ENCODE peak calls at places on chromosome 15, in six cellular contexts. G is GM12878, X is HCT116, N is K562, L is HepG2, M is H1. Q is an unnamed sample. For H3K4me1, the result is how much of the 10 kb centered on the place peaks cover.

GRCh38 chr15:66855039-66855438 is 153.0 kb downstream of the SMAD6 start:
- DNase-seq in G (no peak), X (no peak), N (no peak), L (no peak), M (no peak), Q (no peak)

GRCh38 chr15:94532226-94532625 is 300.9 kb downstream of the MCTP2 start:
- DNase-seq in G (no peak), X (no peak), N (no peak), L (no peak), M (no peak), Q (no peak)

GRCh38 chr15:51970981-51971352 is 611 bp downstream of the LEO1 start:
- DNase-seq in G (no peak), X (no peak), N (no peak), L (no peak), M (no peak), Q (no peak)

GRCh38 chr15:99732268-99732641 is 982 bp downstream of the LYSMD4 start:
- DNase-seq in G (no peak), X (no peak), N (no peak), L (no peak), M (no peak), Q (no peak)

GRCh38 chr15:75327005-75327404 is 8.9 kb upstream of the COMMD4 start:
- DNase-seq in G (no peak), X (no peak), N (no peak), L (no peak), M (no peak), Q (no peak)

GRCh38 chr15:38547255-38547997 is 17.2 kb downstream of the RASGRP1 start:
- DNase-seq in G (no peak), X (no peak), N (no peak), L (no peak), M (no peak), Q (no peak)

GRCh38 chr15:73907018-73907394 is 19.3 kb upstream of the LOXL1 start:
- DNase-seq in G (no peak), X (no peak), N (no peak), L (no peak), M (no peak), Q (no peak)

GRCh38 chr15:34434627-34435305 is 2.8 kb downstream of the GOLGA8A start:
- DNase-seq in G (no peak), X (no peak), N (no peak), L (no peak), M (no peak), Q (no peak)

GRCh38 chr15:59396211-59396610 is 23.5 kb upstream of the MYO1E start:
- DNase-seq in G (no peak), X (no peak), N (no peak), L (no peak), M (no peak), Q (no peak)

GRCh38 chr15:74442063-74442462 is 8.3 kb upstream of the SEMA7A start:
- DNase-seq in G (no peak), X (no peak), N (no peak), L (peak), M (no peak), Q (no peak)

GRCh38 chr15:25673972-25674371 is 189.2 kb downstream of the ATP10A start:
- DNase-seq in G (no peak), X (no peak), N (no peak), L (no peak), M (no peak), Q (no peak)

GRCh38 chr15:25676070-25676469 is 187.1 kb downstream of the ATP10A start:
- DNase-seq in G (no peak), X (no peak), N (no peak), L (no peak), M (no peak), Q (no peak)

GRCh38 chr15:25673351-25673750 is 189.8 kb downstream of the ATP10A start:
- DNase-seq in G (no peak), X (no peak), N (no peak), L (no peak), M (no peak), Q (no peak)

GRCh38 chr15:25675396-25675795 is 187.7 kb downstream of the ATP10A start:
- DNase-seq in G (no peak), X (no peak), N (no peak), L (no peak), M (no peak), Q (no peak)

DNA sequence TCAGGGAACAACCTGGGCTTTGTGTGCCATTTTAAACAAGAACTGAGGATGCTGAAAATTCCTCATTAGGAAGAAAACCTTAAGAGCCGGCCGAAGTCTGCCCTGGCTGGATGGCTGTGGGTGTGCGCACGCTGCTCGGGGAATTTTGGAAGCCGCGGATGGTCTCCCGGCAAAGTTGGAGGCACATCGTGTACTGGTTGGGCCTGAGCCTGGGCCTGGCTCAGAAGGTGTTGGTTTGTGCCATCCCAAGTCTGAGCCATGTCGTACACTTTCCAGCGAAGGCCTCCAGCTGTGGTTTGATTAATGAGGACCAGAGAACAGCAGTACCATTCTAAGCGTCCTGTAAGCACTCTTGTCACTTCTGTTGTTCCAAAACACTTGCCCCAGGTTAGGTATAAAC is 188.2 kb downstream of the ATP10A start:
- DNase-seq in G (no peak), X (no peak), N (no peak), L (no peak), M (no peak), Q (no peak)
- H3K4me1 ChIP-seq in G (under half), X (under half), N (under half), L (under half), M (under half), Q (under half)

DNA sequence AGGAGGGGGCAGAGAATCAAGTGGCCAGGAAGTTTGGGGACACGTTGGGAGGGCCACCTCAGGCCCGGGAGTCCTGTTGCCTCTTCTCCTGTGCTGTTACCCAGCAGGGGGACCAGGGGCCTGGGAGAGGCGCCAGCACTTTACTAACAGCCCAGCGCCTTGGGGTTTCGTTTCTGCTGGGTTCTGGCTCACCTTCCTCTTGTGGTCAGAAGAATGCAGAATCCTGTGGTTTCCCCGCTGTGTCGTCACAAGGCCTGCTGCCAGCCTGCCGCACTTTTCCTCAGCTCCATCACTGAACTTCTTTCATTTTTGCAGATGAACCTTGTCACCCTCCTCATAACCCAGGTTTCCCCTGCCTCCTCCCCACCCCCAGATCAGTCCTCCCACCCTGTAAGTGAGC is 67.7 kb downstream of the SLC30A4 start:
- DNase-seq in G (peak), X (peak), N (no peak), L (no peak), M (no peak), Q (no peak)
- H3K4me3 ChIP-seq in G (no peak), X (peak), N (no peak), L (no peak), M (no peak), Q (no peak)

DNA sequence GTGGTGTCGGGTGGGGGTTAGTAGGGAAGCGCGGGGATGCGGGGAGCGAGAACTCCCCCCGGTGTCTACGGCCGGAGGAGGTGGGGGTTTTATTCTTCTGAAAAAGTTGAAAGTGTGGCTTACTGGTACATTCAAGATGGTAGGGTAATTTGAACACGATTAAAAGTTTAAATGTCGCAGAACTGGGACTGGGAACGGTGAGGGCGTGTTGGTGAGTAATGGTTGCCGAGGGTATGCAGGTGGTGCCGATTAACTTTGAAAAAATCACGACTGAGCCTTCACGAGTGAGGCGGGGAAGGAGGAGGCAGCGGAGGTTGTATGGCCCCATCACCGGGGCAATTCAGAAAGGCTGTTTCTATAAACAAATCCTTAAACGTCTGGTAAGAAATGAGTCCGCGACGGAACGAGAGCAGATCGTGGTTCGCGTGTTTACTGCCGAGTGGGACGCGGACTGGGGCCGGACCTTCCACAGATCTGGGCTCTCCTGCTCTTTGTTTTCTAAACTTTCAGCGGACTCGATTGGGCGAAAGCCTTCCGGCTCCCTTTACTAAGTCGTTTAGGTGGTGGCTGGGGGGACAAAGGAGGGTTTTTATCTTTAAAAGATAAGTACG is 2.6 kb downstream of the IGF1R start:
- DNase-seq in G (no peak), X (no peak), N (no peak), L (no peak), M (no peak), Q (no peak)
- TF ChIP-seq ZNF274 in G (no peak), X (no peak), N (no peak), L (no peak), M (no peak), Q (no peak)

GRCh38 chr15:53811530-53811929 is 52.1 kb upstream of the WDR72 start:
- DNase-seq in G (no peak), X (peak), N (no peak), L (peak), M (no peak), Q (peak)

GRCh38 chr15:53807500-53807899 is 48.0 kb upstream of the WDR72 start:
- DNase-seq in G (no peak), X (no peak), N (no peak), L (no peak), M (no peak), Q (no peak)

GRCh38 chr15:53802672-53803071 is 43.2 kb upstream of the WDR72 start:
- DNase-seq in G (no peak), X (no peak), N (no peak), L (no peak), M (no peak), Q (no peak)

DNA sequence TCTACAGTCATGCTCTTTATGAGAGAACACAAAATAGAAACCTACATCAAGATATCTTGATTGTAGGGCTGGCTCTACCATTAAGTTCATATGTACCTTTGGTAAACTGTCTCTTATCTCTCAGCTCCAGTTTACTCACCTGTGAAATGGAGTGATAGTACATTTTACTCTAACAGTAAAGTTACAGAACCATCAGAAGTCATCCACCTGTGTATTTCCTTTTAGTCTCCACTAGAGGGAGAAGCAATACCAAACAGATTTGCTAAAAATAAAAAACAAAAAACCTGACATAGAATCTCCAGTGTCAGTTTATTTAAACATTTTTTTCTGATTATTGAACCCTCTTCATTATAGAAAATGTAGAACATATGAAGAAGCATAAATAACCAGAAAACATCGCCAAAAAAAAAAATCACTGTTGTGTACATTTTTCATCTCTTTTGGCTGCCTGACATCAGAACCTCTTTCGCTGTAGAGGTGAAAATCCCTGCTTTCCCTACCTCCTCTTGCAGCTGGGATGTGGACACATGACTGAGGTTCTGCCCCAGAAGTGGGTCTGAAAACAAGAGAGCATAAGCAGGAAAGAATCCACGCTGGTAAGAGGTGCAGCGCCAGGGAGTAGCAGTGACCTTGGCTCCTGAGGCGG is 48.7 kb upstream of the WDR72 start:
- DNase-seq in G (no peak), X (no peak), N (peak), L (peak), M (no peak), Q (no peak)
- H3K4me1 ChIP-seq in G (under half), X (under half), N (under half), L (under half), M (under half), Q (under half)

GRCh38 chr15:63124506-63124905 is 2.8 kb downstream of the LACTB start:
- DNase-seq in G (no peak), X (no peak), N (no peak), L (no peak), M (no peak), Q (no peak)

GRCh38 chr15:63126726-63127125 is 5.1 kb downstream of the LACTB start:
- DNase-seq in G (no peak), X (no peak), N (no peak), L (no peak), M (no peak), Q (no peak)

GRCh38 chr15:63122002-63122893 is 587 bp downstream of the LACTB start:
- DNase-seq in G (peak), X (peak), N (peak), L (peak), M (peak), Q (peak)

GRCh38 chr15:63118854-63119253 is 2.8 kb upstream of the LACTB start:
- DNase-seq in G (no peak), X (no peak), N (no peak), L (peak), M (no peak), Q (no peak)

GRCh38 chr15:63121382-63122001 is at the start of gene LACTB:
- DNase-seq in G (peak), X (peak), N (peak), L (peak), M (peak), Q (peak)
- H3K4me3 ChIP-seq in G (peak), X (peak), N (peak), L (peak), M (peak), Q (peak)

Q was measured in NT2/D1.